ENCODE peak calls at places on chromosomes 2 and 18, in seven cellular contexts. F is AG04450, C is omental fat pad, A is CD14-positive monocyte, U is fibroblast of villous mesenchyme, Q is osteocyte, H is mesothelial cell of epicardium. K is an unnamed sample.

GRCh38 chr2:170845343-170845742 is 28.7 kb downstream of the GAD1 start:
- DNase-seq in Q (no peak), H (no peak), F (no peak), C (no peak), A (no peak), U (no peak), K (no peak)

GRCh38 chr2:223643310-223643709 is 41.1 kb upstream of the SCG2 start:
- DNase-seq in U (peak; percentile 78), C (no peak), A (no peak), H (no peak), Q (no peak), F (no peak), K (no peak)

GRCh38 chr2:187165936-187166335 is 282.1 kb downstream of the CALCRL start:
- DNase-seq in F (no peak), C (no peak), A (no peak), H (no peak), U (peak; percentile 48), Q (no peak), K (no peak)

GRCh38 chr2:97761192-97761591 is 47.8 kb downstream of the ZAP70 start:
- DNase-seq in U (no peak), C (no peak), Q (peak; percentile 83), A (no peak), H (no peak), F (no peak), K (peak; percentile 31)

GRCh38 chr2:144705328-144706245 is 185.7 kb upstream of the ZEB2 start:
- DNase-seq in F (no peak), C (no peak), U (peak; percentile 80), A (no peak), H (no peak), Q (no peak), K (no peak)

GRCh38 chr2:156399950-156400703 is 36.1 kb upstream of the GPD2 start:
- DNase-seq in Q (peak; percentile 93), U (peak; percentile 46), F (peak; percentile 21), H (no peak), A (peak; percentile 56), C (peak; percentile 26), K (no peak)

GRCh38 chr2:121925466-121925865 is 170.0 kb downstream of the TSN start:
- DNase-seq in C (no peak), H (no peak), F (no peak), U (no peak), A (no peak), Q (no peak), K (no peak)

GRCh38 chr18:39485696-39486095 is 1920.1 kb upstream of the CELF4 start:
- DNase-seq in C (no peak), Q (no peak), A (no peak), F (no peak), U (peak; percentile 6), H (no peak), K (no peak)

GRCh38 chr2:120863661-120864320 is 128.1 kb downstream of the GLI2 start:
- DNase-seq in A (no peak), H (no peak), C (no peak), F (no peak), Q (no peak), U (peak; percentile 92), K (no peak)

GRCh38 chr2:199684832-199685231 is 166.2 kb downstream of the FTCDNL1 start:
- DNase-seq in C (no peak), F (no peak), U (no peak), A (no peak), H (no peak), Q (no peak), K (no peak)

GRCh38 chr2:206968139-206969086 is 29.1 kb downstream of the CPO start:
- DNase-seq in H (no peak), C (no peak), F (no peak), A (no peak), Q (no peak), U (no peak), K (no peak)

DNA sequence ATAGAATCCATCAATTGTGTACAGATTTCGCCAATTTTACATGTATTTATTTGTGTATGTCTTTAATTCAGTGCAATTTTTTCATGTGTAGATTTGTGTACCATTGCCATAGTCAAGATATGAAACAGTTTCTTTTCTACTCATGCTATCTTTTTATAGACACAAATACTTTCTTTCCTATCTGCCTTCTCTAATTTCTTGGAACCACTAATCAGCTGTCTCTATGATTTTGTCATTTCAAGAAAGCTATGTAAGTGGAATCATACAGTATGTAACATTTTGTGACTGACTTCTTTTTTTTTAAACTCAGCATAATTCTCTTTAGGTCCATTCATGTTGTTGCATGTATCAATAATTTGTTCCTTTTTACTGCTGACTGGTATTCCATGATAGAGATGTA is 33.3 kb downstream of the KIAA1328 start:
- DNase-seq in A (no peak), F (no peak), U (no peak), C (no peak), Q (no peak), H (no peak), K (no peak)
- TF ChIP-seq CTCF in A (no peak), F (no peak), U (no peak), C (no peak), Q (no peak), H (no peak), K (no peak)

GRCh38 chr2:56981554-56981953 is 797.8 kb downstream of the CCDC85A start:
- DNase-seq in Q (no peak), F (no peak), C (no peak), A (no peak), H (no peak), U (no peak), K (no peak)

GRCh38 chr2:56985609-56986008 is 801.8 kb downstream of the CCDC85A start:
- DNase-seq in Q (no peak), U (no peak), C (no peak), F (no peak), A (no peak), H (no peak), K (no peak)
- TF ChIP-seq CTCF in Q (no peak), U (no peak), C (no peak), F (no peak), A (no peak), H (no peak), K (no peak)

GRCh38 chr2:112493048-112493447 is 11.1 kb downstream of the TTL start:
- DNase-seq in F (no peak), A (no peak), C (no peak), U (peak; percentile 17), Q (no peak), H (no peak), K (no peak)
- TF ChIP-seq CTCF in F (peak; percentile 23), A (no peak), C (no peak), U (peak; percentile 27), Q (peak; percentile 26), H (no peak), K (no peak)

DNA sequence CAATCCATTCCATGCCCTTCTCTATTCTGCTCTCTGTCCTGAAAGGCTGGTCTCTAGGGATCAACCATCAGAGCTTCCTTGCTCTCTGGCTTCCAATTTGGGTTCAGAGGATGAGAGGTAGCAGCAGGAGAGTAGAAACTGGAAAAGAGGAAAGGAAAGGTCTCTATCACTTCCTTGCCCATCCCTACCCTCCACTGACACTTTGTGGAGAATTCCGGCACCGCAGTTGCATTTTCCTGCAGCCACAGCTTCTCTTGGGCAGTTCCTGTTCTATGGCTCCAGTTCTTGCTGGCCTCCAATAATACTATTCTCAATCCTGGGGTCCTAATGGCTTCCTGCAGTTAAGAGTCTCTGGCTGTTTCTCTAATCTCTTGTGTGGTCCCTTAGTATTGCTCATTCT is 13.3 kb upstream of the IMPACT start:
- DNase-seq in A (no peak), U (peak; percentile 20), H (no peak), Q (no peak), C (no peak), F (no peak), K (no peak)
- TF ChIP-seq CTCF in A (no peak), U (peak; percentile 54), H (no peak), Q (peak; percentile 41), C (no peak), F (peak; percentile 53), K (no peak)

GRCh38 chr2:163610817-163611556 is 124.8 kb downstream of the FIGN start:
- DNase-seq in H (no peak), F (no peak), U (no peak), Q (no peak), C (no peak), A (no peak), K (no peak)
- TF ChIP-seq CTCF in H (no peak), F (no peak), U (peak; percentile 37), Q (peak; percentile 30), C (no peak), A (no peak), K (no peak)

DNA sequence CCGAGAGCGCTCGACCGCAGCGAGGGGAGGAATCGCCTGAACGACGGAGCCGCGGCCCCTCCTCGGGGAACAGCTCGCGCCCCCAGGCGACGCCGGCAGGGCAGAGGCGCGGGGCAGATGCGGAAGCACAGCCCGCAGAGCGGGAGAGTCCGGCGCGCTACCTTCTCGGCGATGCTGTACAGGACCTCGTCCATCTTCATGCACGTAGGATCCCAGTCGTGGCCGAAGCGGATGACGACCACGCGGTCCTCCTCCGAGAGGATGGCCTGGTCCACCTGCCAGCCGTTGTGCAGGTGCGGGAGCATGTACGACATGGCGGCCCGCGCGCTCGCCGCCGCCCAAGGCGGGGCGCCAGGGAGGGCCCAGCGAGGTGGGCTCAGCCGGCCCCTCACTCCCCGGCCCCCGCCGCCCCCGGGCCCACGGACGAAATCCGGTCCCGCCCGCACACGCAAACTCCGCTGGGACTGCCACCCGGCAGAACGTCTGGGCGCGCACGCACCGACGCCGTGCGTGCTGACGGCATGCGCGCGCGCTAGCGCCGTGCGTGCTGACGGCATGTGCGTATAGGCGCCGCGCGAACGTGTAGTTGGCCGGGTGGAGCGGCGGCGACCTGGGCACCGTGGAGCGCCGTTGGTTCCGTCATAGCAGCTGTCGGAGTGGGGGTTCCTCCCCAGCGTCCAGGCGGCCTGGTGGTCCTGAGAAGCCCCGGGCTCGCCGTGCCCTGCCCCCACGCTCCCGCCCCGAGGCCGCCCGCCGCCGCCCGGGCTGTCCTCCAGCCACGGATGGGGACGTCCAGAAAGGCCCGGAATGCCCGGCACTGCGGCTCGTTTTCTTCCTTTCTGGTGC is at the start of gene TXNL4A:
- DNase-seq in C (peak; percentile 31), Q (peak; percentile 95), H (peak; percentile 76), U (peak; percentile 85), A (peak; percentile 74), F (peak; percentile 47), K (peak; percentile 83)
- TF ChIP-seq CTCF in C (no peak), Q (peak; percentile 19), H (no peak), U (peak; percentile 40), A (peak; percentile 30), F (peak; percentile 42), K (no peak)